ENCODE peak calls at places on chromosomes 16 and 17, in seven cellular contexts. A is activated CD8-positive, alpha-beta memory T cell treated with anti-CD3 and anti-CD28 coated beads for 1 hour; V is astrocyte of the spinal cord; H is naive B cell; X is activated gamma-delta T cell treated with Interleukin-2 at 50 U/mL for 16 hours; F is neural crest cell; B is anterior cingulate cortex. S is an unnamed sample.

GRCh38 chr17:39921323-39921722 is 2.9 kb upstream of the GSDMB start:
- DNase-seq in A (no peak), V (no peak), H (no peak), X (no peak), F (no peak), B (no peak), S (no peak)

GRCh38 chr16:89026121-89026612 is 49.2 kb upstream of the CBFA2T3 start:
- DNase-seq in A (no peak), V (no peak), H (no peak), X (peak), F (no peak), B (no peak), S (no peak)

GRCh38 chr17:4176803-4177472 is 33.9 kb downstream of the CYB5D2 start:
- DNase-seq in A (no peak), V (no peak), H (no peak), X (no peak), F (no peak), B (no peak), S (no peak)

GRCh38 chr17:29618272-29619065 is 4.2 kb downstream of the CORO6 start:
- DNase-seq in A (no peak), V (no peak), H (no peak), X (no peak), F (no peak), B (no peak), S (no peak)

GRCh38 chr17:521168-521525 is 168.5 kb upstream of the RPH3AL start:
- DNase-seq in A (no peak), V (peak), H (no peak), X (no peak), F (no peak), B (no peak), S (no peak)

GRCh38 chr16:28910046-28911031 is 14.7 kb downstream of the RABEP2 start:
- DNase-seq in A (no peak), V (no peak), H (peak), X (no peak), F (no peak), B (no peak), S (no peak)

GRCh38 chr16:87145181-87146176 is 171.7 kb downstream of the C16orf95 start:
- DNase-seq in A (no peak), V (peak), H (no peak), X (no peak), F (no peak), B (no peak), S (no peak)

GRCh38 chr17:53492532-53492931 is 330.2 kb upstream of the KIF2B start:
- DNase-seq in A (no peak), V (no peak), H (no peak), X (no peak), F (no peak), B (no peak), S (no peak)

GRCh38 chr17:29126268-29126923 is 53.8 kb downstream of the MYO18A start:
- DNase-seq in A (no peak), V (no peak), H (no peak), X (no peak), F (no peak), B (no peak), S (no peak)

GRCh38 chr17:68777243-68777855 is 176.2 kb upstream of the FAM20A start:
- DNase-seq in A (no peak), V (peak), H (peak), X (peak), F (peak), B (no peak), S (no peak)

GRCh38 chr16:24976061-24976779 is 38.9 kb downstream of the ARHGAP17 start:
- DNase-seq in A (no peak), V (no peak), H (no peak), X (no peak), F (no peak), B (no peak), S (no peak)

GRCh38 chr17:72472116-72472515 is 351.3 kb downstream of the SOX9 start:
- DNase-seq in A (no peak), V (no peak), H (no peak), X (no peak), F (no peak), B (no peak), S (no peak)

GRCh38 chr17:9645858-9646555 is 690 bp downstream of the USP43 start:
- DNase-seq in A (no peak), V (peak), H (peak), X (peak), F (peak), B (no peak), S (no peak)

GRCh38 chr17:20966869-20967268 is 75.9 kb downstream of the USP22 start:
- DNase-seq in A (no peak), V (no peak), H (peak), X (no peak), F (no peak), B (no peak), S (peak)

GRCh38 chr16:48318630-48319029 is 66.6 kb downstream of the SIAH1 start:
- DNase-seq in A (no peak), V (peak), H (peak), X (peak), F (no peak), B (no peak), S (peak)

GRCh38 chr16:86095906-86096485 is 197.0 kb downstream of the IRF8 start:
- DNase-seq in A (no peak), V (no peak), H (no peak), X (no peak), F (no peak), B (no peak), S (peak)

GRCh38 chr16:72947379-72948237 is 100.3 kb downstream of the ZFHX3 start:
- DNase-seq in A (no peak), V (no peak), H (no peak), X (no peak), F (no peak), B (no peak), S (peak)